ENCODE peak calls at places on chromosomes 4 and X, in ten cellular contexts. K is NAMALWA; U is CD8-positive, alpha-beta T cell; M is stimulated activated CD8-positive, alpha-beta memory T cell treated with anti-CD3 and anti-CD28 coated beads, Interleukin-7, amount 100 ng/mL, for 24 hours; C is activated CD4-positive, CD25-positive, alpha-beta regulatory T cell treated with anti-CD3 and anti-CD28 coated beads, Interleukin-2, amount 50 U/mL, for 16 hours; D is DMS79; Z is kidney tubule cell; G is WTC11; S is type B pancreatic cell; A is IMR-90. I is an unnamed sample.

GRCh38 chr4:152738812-152739211 is 40.7 kb downstream of the TIGD4 start:
- DNase-seq in Z (no peak), D (no peak), S (no peak), A (peak; percentile 3), M (no peak), G (no peak), U (no peak), C (no peak), K (no peak), I (no peak)

GRCh38 chrX:38868941-38869378 is 67.7 kb downstream of the MID1IP1 start:
- DNase-seq in A (peak; percentile 75), S (no peak), U (no peak), D (no peak), G (no peak), C (no peak), M (no peak), Z (peak; percentile 75), K (no peak), I (no peak)

GRCh38 chr4:79273918-79274317 is 51.9 kb downstream of the NAA11 start:
- DNase-seq in D (no peak), Z (no peak), A (no peak), S (no peak), C (no peak), K (no peak), U (no peak), M (no peak), G (no peak), I (no peak)

GRCh38 chr4:56681158-56681848 is at the start of gene HOPX:
- DNase-seq in G (no peak), A (no peak), M (peak; percentile 33), C (peak; percentile 4), D (peak; percentile 67), K (no peak), Z (peak; percentile 30), S (no peak), U (peak; percentile 34), I (no peak)

GRCh38 chr4:161522031-161522430 is 641.8 kb downstream of the FSTL5 start:
- DNase-seq in D (no peak), Z (no peak), A (no peak), K (no peak), G (no peak), U (no peak), M (no peak), C (no peak), S (no peak), I (no peak)

GRCh38 chrX:132716006-132716405 is 227.2 kb upstream of the MBNL3 start:
- DNase-seq in A (no peak), K (no peak), U (no peak), C (no peak), D (no peak), S (no peak), M (no peak), Z (no peak), G (no peak), I (no peak)

GRCh38 chrX:346034-346813 is 27.6 kb upstream of the GTPBP6 start:
- DNase-seq in Z (no peak), D (no peak), K (no peak), A (no peak), M (no peak), G (peak; percentile 38), S (no peak), C (no peak), U (no peak), I (no peak)

GRCh38 chr4:156949373-156949814 is 22.2 kb downstream of the PDGFC start:
- DNase-seq in C (no peak), A (peak; percentile 80), G (no peak), Z (peak; percentile 99), M (no peak), S (no peak), U (no peak), K (no peak), D (no peak), I (no peak)

GRCh38 chr4:16820304-16820703 is 78.1 kb downstream of the LDB2 start:
- DNase-seq in D (no peak), Z (no peak), G (no peak), C (no peak), U (no peak), A (no peak), S (no peak), K (no peak), M (no peak), I (no peak)

GRCh38 chr4:134201216-134202098 is at the start of gene PABPC4L:
- DNase-seq in C (no peak), G (peak; percentile 59), K (no peak), A (peak; percentile 24), S (peak; percentile 71), D (peak; percentile 3), U (no peak), Z (peak; percentile 38), M (no peak), I (peak; percentile 7)

GRCh38 chr4:156763511-156763910 is 208.1 kb downstream of the PDGFC start:
- DNase-seq in G (no peak), C (no peak), D (peak; percentile 79), A (peak; percentile 43), Z (no peak), S (no peak), U (no peak), M (no peak), K (no peak), I (no peak)

I was measured in NCI-H2107.